ENCODE peak calls at places on chromosomes 3 and 15, in five cellular contexts. Z is breast epithelium, L is adrenal gland, Q is spleen, X is uterus. E is an unnamed sample.

GRCh38 chr3:185328324-185329004 is 34.5 kb upstream of the MAP3K13 start:
- DNase-seq in Z (no peak), L (peak), Q (no peak), X (no peak), E (no peak)

GRCh38 chr15:40939909-40940801 is 11.0 kb downstream of the DLL4 start:
- DNase-seq in Z (no peak), L (no peak), Q (peak), X (no peak), E (no peak)

GRCh38 chr15:65920825-65921309 is 51.6 kb downstream of the RAB11A start:
- DNase-seq in Z (no peak), L (no peak), Q (no peak), X (no peak), E (no peak)

GRCh38 chr3:24199775-24200247 is 254.7 kb downstream of the NR1D2 start:
- DNase-seq in Z (no peak), L (no peak), Q (no peak), X (no peak), E (no peak)

GRCh38 chr15:70376929-70377691 is 279.4 kb upstream of the TLE3 start:
- DNase-seq in Z (no peak), L (no peak), Q (no peak), X (peak), E (no peak)

GRCh38 chr3:140442621-140443020 is 235.2 kb upstream of the TRIM42 start:
- DNase-seq in Z (no peak), L (peak), Q (no peak), X (no peak), E (no peak)

GRCh38 chr3:72320096-72320910 is 527.9 kb downstream of the SHQ1 start:
- DNase-seq in Z (no peak), L (no peak), Q (no peak), X (no peak), E (no peak)

GRCh38 chr3:59189561-59190338 is 139.9 kb upstream of the CFAP20DC start:
- DNase-seq in Z (no peak), L (no peak), Q (no peak), X (no peak), E (no peak)

GRCh38 chr3:29065211-29065785 is 215.6 kb upstream of the RBMS3 start:
- DNase-seq in Z (peak), L (peak), Q (no peak), X (peak), E (peak)

GRCh38 chr3:72375237-72376154 is 472.7 kb downstream of the SHQ1 start:
- DNase-seq in Z (no peak), L (no peak), Q (no peak), X (no peak), E (no peak)

GRCh38 chr3:107845355-107846281 is 245.2 kb downstream of the CD47 start:
- DNase-seq in Z (no peak), L (no peak), Q (no peak), X (no peak), E (no peak)

GRCh38 chr3:184874709-184875644 is 63.0 kb downstream of the VPS8 start:
- DNase-seq in Z (no peak), L (no peak), Q (no peak), X (no peak), E (peak)

GRCh38 chr3:31680072-31680870 is 147.5 kb downstream of the STT3B start:
- DNase-seq in Z (no peak), L (no peak), Q (no peak), X (peak), E (no peak)

GRCh38 chr3:49466047-49466446 is 4.0 kb upstream of the DAG1 start:
- DNase-seq in Z (no peak), L (no peak), Q (no peak), X (no peak), E (no peak)

GRCh38 chr3:171346011-171346410 is 114.2 kb downstream of the TNIK start:
- DNase-seq in Z (no peak), L (no peak), Q (no peak), X (no peak), E (no peak)

GRCh38 chr3:39413691-39414420 is 7.3 kb downstream of the RPSA start:
- DNase-seq in Z (no peak), L (no peak), Q (no peak), X (no peak), E (no peak)

GRCh38 chr3:194276768-194277546 is 74.2 kb downstream of the CPN2 start:
- DNase-seq in Z (peak), L (peak), Q (no peak), X (peak), E (no peak)

GRCh38 chr3:152595975-152596832 is 238.7 kb upstream of the P2RY1 start:
- DNase-seq in Z (no peak), L (peak), Q (no peak), X (peak), E (no peak)

GRCh38 chr15:37891754-37892368 is 42.6 kb upstream of the TMCO5A start:
- DNase-seq in Z (no peak), L (peak), Q (no peak), X (no peak), E (no peak)

GRCh38 chr15:48925714-48926223 is 38.0 kb downstream of the SHC4 start:
- DNase-seq in Z (no peak), L (peak), Q (no peak), X (no peak), E (peak)

GRCh38 chr3:186990878-186991308 is 60.6 kb downstream of the ST6GAL1 start:
- DNase-seq in Z (no peak), L (no peak), Q (no peak), X (peak), E (peak)

GRCh38 chr15:75673426-75674247 is 25.9 kb downstream of the SNX33 start:
- DNase-seq in Z (no peak), L (peak), Q (no peak), X (peak), E (no peak)

GRCh38 chr3:105466495-105467080 is 99.9 kb downstream of the ALCAM start:
- DNase-seq in Z (no peak), L (no peak), Q (no peak), X (no peak), E (no peak)

GRCh38 chr3:10459954-10460754 is 45.2 kb downstream of the ATP2B2 start:
- DNase-seq in Z (no peak), L (peak), Q (no peak), X (peak), E (peak)

GRCh38 chr3:35739964-35740527 is 100.7 kb downstream of the ARPP21 start:
- DNase-seq in Z (no peak), L (no peak), Q (no peak), X (no peak), E (no peak)

GRCh38 chr3:196414469-196414868 is 17.8 kb downstream of the UBXN7 start:
- DNase-seq in Z (no peak), L (no peak), Q (no peak), X (no peak), E (no peak)

GRCh38 chr3:133745981-133746721 is at the start of gene TF:
- DNase-seq in Z (no peak), L (no peak), Q (no peak), X (no peak), E (no peak)

GRCh38 chr3:185280572-185281365 is 26.9 kb upstream of the EHHADH start:
- DNase-seq in Z (no peak), L (no peak), Q (no peak), X (no peak), E (peak)

GRCh38 chr15:62241135-62241770 is 76.2 kb upstream of the C2CD4B start:
- DNase-seq in Z (no peak), L (no peak), Q (no peak), X (no peak), E (peak)

GRCh38 chr3:71728632-71729342 is 3.6 kb upstream of the EIF4E3 start:
- DNase-seq in Z (no peak), L (no peak), Q (no peak), X (no peak), E (no peak)

GRCh38 chr15:51970981-51971352 is 611 bp downstream of the LEO1 start:
- DNase-seq in Z (no peak), L (no peak), Q (no peak), X (no peak), E (peak)

GRCh38 chr15:45456212-45457106 is 66.1 kb downstream of the SLC30A4 start:
- DNase-seq in Z (peak), L (peak), Q (peak), X (peak), E (peak)

GRCh38 chr3:9653565-9654248 is 4.4 kb downstream of the MTMR14 start:
- DNase-seq in Z (no peak), L (no peak), Q (no peak), X (no peak), E (no peak)

GRCh38 chr3:110031975-110032374 is 694.6 kb upstream of the DPPA4 start:
- DNase-seq in Z (no peak), L (no peak), Q (no peak), X (no peak), E (no peak)

GRCh38 chr15:77898811-77899730 is 178.4 kb downstream of the TBC1D2B start:
- DNase-seq in Z (no peak), L (peak), Q (peak), X (no peak), E (no peak)

GRCh38 chr3:102124301-102125158 is 275.2 kb downstream of the NFKBIZ start:
- DNase-seq in Z (no peak), L (no peak), Q (no peak), X (no peak), E (no peak)

GRCh38 chr15:86677316-86677715 is 597.6 kb downstream of the AGBL1 start:
- DNase-seq in Z (no peak), L (no peak), Q (no peak), X (no peak), E (no peak)

GRCh38 chr3:112874725-112875124 is 28.1 kb upstream of the CD200R1L start:
- DNase-seq in Z (no peak), L (no peak), Q (no peak), X (no peak), E (no peak)

GRCh38 chr3:183636221-183637105 is 1.0 kb downstream of the KLHL24 start:
- DNase-seq in Z (peak), L (peak), Q (peak), X (peak), E (peak)
- TF ChIP-seq POLR2A in Z (peak), L (peak), Q (no peak), X (no peak), E (peak)

GRCh38 chr15:34583399-34584320 is at the start of gene GOLGA8B:
- DNase-seq in Z (no peak), L (peak), Q (peak), X (peak), E (peak)

GRCh38 chr15:34584996-34585395 is 1.5 kb upstream of the GOLGA8B start:
- DNase-seq in Z (no peak), L (no peak), Q (no peak), X (no peak), E (no peak)

GRCh38 chr15:34581043-34581365 is 2.4 kb downstream of the GOLGA8B start:
- DNase-seq in Z (no peak), L (no peak), Q (no peak), X (no peak), E (no peak)

GRCh38 chr15:34584321-34584668 is 844 bp upstream of the GOLGA8B start:
- DNase-seq in Z (no peak), L (no peak), Q (no peak), X (no peak), E (no peak)

DNA sequence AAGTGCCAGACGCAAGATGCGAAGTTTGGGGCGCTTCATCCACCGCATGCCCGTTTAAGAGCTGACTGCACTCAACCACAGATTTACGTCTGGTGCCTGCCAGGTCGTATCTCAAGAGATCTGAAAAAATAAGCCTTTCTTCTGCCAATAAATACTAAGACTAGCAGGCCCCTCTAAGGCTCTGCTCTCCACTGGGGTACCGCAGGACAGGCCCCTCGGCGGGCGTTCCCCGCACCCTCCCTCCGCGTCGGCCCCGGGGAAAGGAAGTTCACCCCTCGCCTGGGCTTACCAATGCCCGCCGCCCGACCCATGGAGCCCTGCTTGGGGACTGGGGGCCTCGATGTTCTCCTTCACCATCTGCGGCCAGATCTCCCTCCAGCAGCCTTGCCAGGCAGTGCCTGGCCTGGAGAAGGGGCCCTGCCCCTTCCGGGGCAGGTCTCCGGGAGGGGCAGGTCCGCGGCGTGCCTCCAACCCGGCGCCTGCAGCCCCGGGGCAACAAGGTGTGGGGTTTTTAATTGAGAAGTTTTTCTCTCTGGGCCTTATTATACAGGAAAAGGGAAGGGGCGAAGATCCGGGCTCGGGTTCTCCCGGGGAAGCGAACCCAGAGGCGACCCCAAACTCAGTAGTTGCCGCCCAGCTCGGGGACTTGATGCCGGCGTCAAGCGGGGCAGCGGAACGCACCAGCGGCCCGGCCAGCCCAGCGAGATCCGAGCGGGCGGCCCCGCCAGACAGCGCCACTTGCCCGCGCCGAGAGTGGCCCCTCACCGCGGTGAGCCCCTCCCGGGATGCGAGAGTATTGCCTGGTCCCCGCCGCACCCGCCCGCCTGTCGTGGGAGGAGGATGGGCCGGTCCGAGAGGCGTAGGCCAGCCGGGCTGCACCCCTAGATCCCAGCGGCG is 742 bp downstream of the GOLGA8B start:
- DNase-seq in Z (no peak), L (peak), Q (peak), X (peak), E (peak)
- TF ChIP-seq POLR2A in Z (no peak), L (no peak), Q (no peak), X (no peak), E (no peak)

GRCh38 chr3:42025388-42026138 is 63.7 kb upstream of the ULK4 start:
- DNase-seq in Z (peak), L (peak), Q (peak), X (peak), E (peak)
- TF ChIP-seq POLR2A in Z (no peak), L (no peak), Q (no peak), X (no peak), E (no peak)

DNA sequence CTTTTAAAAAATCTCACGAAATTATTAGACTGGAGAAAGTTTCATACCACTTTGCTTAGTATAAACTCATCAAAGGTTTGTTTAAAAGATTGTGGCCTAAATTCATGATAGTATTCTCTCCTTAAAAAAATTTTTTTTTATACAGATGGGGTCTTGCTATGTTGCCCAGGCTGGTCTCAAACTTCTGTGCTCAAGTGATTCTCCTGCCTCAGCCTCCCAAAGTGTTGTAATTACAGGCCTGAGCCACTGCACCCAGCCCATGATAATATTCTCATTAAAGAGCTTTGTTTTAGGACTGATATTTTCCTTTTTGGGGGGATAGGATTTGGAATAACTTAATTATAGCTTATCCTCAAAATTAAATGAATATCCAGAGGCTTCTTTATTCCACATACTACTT is 19.9 kb downstream of the ECT2 start:
- DNase-seq in Z (no peak), L (no peak), Q (no peak), X (no peak), E (no peak)
- TF ChIP-seq POLR2A in Z (no peak), L (no peak), Q (no peak), X (no peak), E (no peak)

DNA sequence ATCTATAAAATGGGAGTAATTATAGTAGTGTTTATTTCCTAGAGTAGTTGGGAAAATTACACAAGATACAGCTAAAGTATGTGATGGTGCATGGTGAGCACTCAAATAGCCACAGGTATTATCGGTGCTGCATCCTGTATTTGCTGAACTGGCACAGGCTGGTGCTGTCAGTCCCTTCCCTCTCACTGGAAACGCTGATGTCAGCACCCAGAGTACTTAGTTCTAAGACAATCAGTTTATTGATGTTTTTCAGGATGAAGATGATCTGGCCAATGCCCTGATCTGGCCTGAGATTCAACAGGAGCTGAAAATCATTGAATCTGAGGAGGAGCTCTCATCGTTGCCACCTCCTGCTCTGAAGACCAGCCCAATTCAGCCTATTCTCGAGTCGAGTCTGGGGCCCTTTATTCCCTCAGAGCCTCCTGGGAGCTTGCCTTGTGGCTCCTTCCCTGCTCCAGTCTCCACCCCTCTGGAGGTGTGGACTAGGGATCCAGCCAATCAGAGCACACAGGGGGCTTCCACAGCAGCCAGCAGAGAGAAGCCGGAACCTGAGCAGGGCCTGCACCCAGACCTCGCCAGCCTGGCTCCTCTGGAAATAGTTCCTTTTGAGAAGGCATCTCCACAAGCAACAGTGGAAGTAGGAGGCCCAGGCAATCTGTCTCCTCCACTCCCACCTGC is 49.7 kb downstream of the TMEM39A start:
- DNase-seq in Z (no peak), L (no peak), Q (no peak), X (no peak), E (no peak)
- TF ChIP-seq POLR2A in Z (no peak), L (no peak), Q (no peak), X (no peak), E (no peak)

GRCh38 chr3:178517665-178518366 is 18.4 kb upstream of the KCNMB2 start:
- DNase-seq in Z (no peak), L (no peak), Q (no peak), X (no peak), E (no peak)

GRCh38 chr3:178519701-178520100 is 16.5 kb upstream of the KCNMB2 start:
- DNase-seq in Z (no peak), L (no peak), Q (no peak), X (no peak), E (no peak)

GRCh38 chr3:178522200-178523052 is 13.8 kb upstream of the KCNMB2 start:
- DNase-seq in Z (no peak), L (no peak), Q (no peak), X (no peak), E (no peak)

GRCh38 chr3:178520436-178520835 is 15.8 kb upstream of the KCNMB2 start:
- DNase-seq in Z (no peak), L (no peak), Q (no peak), X (no peak), E (no peak)

DNA sequence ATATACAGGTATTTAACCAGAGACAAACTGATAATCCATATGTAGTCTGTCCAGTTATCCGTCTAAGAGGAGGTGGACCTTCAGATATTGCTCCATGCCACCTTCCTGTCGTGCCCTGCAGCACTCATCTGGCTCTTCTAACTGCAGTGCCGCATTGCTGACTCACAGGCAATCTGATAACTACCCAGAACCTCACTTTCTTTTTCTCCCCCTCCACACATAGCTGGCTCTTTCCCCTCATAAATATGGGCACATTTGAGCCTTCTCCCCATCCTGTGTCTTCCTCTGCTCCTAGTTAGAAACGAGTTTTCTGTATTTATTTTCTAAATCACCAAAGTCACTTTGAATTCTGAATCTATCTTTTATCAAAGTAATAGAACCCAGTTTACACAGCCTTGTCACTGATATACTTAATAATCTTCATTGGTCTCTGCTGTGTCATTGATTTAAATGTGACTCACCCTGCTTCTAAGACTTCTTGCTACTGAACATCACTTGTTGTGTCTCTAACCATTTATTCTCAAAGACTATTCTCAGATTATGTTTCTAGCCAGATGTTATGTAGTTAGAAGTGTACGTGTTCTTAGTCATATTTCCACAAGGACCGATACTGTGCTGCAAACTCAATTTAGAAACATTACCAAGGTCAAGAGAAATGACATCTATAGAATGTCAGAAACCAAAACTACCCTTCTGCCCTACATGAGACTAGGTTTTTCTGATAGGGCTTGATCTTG is 17.4 kb upstream of the KCNMB2 start:
- DNase-seq in Z (no peak), L (peak), Q (no peak), X (no peak), E (no peak)
- TF ChIP-seq POLR2A in Z (no peak), L (no peak), Q (no peak), X (no peak), E (no peak)

GRCh38 chr3:122564155-122564912 is at the start of the genes DTX3L and PARP9:
- DNase-seq in Z (peak), L (peak), Q (peak), X (peak), E (peak)
- TF ChIP-seq POLR2A in Z (peak), L (peak), Q (peak), X (peak), E (peak)

E was measured in H54.